ENCODE peak calls at places on chromosomes 2 and 18, in six cellular contexts. R is stimulated activated CD4-positive, alpha-beta T cell treated with anti-CD3 and anti-CD28 coated beads, Interleukin-4, amount 100 ng/mL, for 48 hours; P is sciatic nerve; K is HTR-8/SVneo; G is left lung; A is anterior cingulate cortex. U is an unnamed sample.

GRCh38 chr2:129061079-129061785 is 742.6 kb upstream of the HS6ST1 start:
- DNase-seq in A (no peak), K (no peak), R (no peak), P (no peak), G (no peak), U (no peak)

GRCh38 chr2:58521803-58522602 is 280.9 kb upstream of the FANCL start:
- DNase-seq in P (no peak), R (no peak), G (no peak), A (no peak), K (no peak), U (no peak)

GRCh38 chr18:11119550-11119949 is 29.8 kb downstream of the PIEZO2 start:
- DNase-seq in A (peak), R (no peak), G (no peak), K (no peak), P (no peak), U (no peak)

GRCh38 chr2:120729410-120730052 is 6.1 kb upstream of the GLI2 start:
- DNase-seq in P (no peak), G (no peak), K (peak), A (no peak), R (no peak), U (no peak)

GRCh38 chr2:105329197-105329554 is 359 bp downstream of the TGFBRAP1 start:
- DNase-seq in P (peak), K (no peak), R (peak), G (no peak), A (no peak), U (no peak)

GRCh38 chr2:1758774-1759610 is 14.7 kb upstream of the PXDN start:
- DNase-seq in A (no peak), R (no peak), P (peak), G (no peak), K (no peak), U (no peak)

GRCh38 chr2:39664898-39665591 is 672 bp upstream of the TMEM178A start:
- DNase-seq in R (no peak), P (no peak), A (no peak), K (no peak), G (no peak), U (no peak)

GRCh38 chr2:215654177-215654850 is 218.4 kb upstream of the FN1 start:
- DNase-seq in K (no peak), R (no peak), P (no peak), A (no peak), G (no peak), U (no peak)

GRCh38 chr18:76356666-76357065 is 138.4 kb downstream of the ZNF516 start:
- DNase-seq in K (no peak), A (no peak), P (no peak), G (no peak), R (no peak), U (no peak)

GRCh38 chr2:65604246-65604645 is 171.8 kb upstream of the SPRED2 start:
- DNase-seq in R (no peak), K (no peak), G (no peak), P (no peak), A (no peak), U (no peak)

GRCh38 chr2:174117951-174118930 is 130.1 kb downstream of the OLA1 start:
- DNase-seq in K (peak), G (no peak), R (no peak), A (no peak), P (no peak), U (no peak)

GRCh38 chr2:42138163-42139016 is 30.8 kb upstream of the EML4 start:
- DNase-seq in P (peak), K (peak), R (no peak), G (no peak), A (no peak), U (no peak)

GRCh38 chr2:86414996-86415395 is 26.2 kb upstream of the KDM3A start:
- DNase-seq in K (no peak), G (no peak), A (no peak), R (no peak), P (no peak), U (no peak)

GRCh38 chr2:219634951-219635751 is 7.7 kb downstream of the SLC4A3 start:
- DNase-seq in G (no peak), P (peak), A (no peak), K (no peak), R (no peak), U (peak)

GRCh38 chr2:105848367-105848766 is 103.7 kb downstream of the NCK2 start:
- DNase-seq in A (no peak), K (no peak), G (no peak), R (no peak), P (no peak), U (no peak)

GRCh38 chr2:38935568-38936172 is 46.0 kb downstream of the ARHGEF33 start:
- DNase-seq in A (no peak), R (no peak), G (no peak), P (no peak), K (no peak), U (no peak)

GRCh38 chr2:142124706-142125105 is 6.1 kb downstream of the LRP1B start:
- DNase-seq in P (no peak), G (no peak), A (no peak), R (no peak), K (no peak), U (no peak)

GRCh38 chr2:230627806-230628724 is 84.6 kb upstream of the CAB39 start:
- DNase-seq in P (no peak), A (no peak), G (no peak), R (no peak), K (no peak), U (no peak)

GRCh38 chr2:126932529-126932928 is 33.8 kb downstream of the TEX51 start:
- DNase-seq in G (no peak), P (no peak), R (no peak), A (no peak), K (no peak), U (no peak)

GRCh38 chr2:129887688-129888266 is 91.7 kb upstream of the RAB6C start:
- DNase-seq in G (no peak), A (no peak), P (no peak), R (no peak), K (no peak), U (no peak)

GRCh38 chr2:204544961-204545860 is at the start of gene PARD3B:
- DNase-seq in R (peak), P (peak), A (no peak), K (peak), G (peak), U (peak)

GRCh38 chr2:184190725-184191124 is 407.6 kb upstream of the ZNF804A start:
- DNase-seq in P (no peak), G (no peak), R (no peak), A (no peak), K (no peak), U (no peak)

GRCh38 chr2:239778861-239779591 is 246.1 kb downstream of the NDUFA10 start:
- DNase-seq in K (no peak), R (no peak), G (no peak), A (no peak), P (no peak), U (peak)

GRCh38 chr2:182854405-182855105 is 11.9 kb downstream of the FRZB start:
- DNase-seq in G (no peak), K (no peak), A (no peak), R (no peak), P (no peak), U (no peak)

GRCh38 chr2:44342854-44343253 is 18.4 kb downstream of the PREPL start:
- DNase-seq in A (no peak), R (no peak), K (no peak), P (no peak), G (no peak), U (no peak)

GRCh38 chr2:240086563-240086962 is 33.2 kb upstream of the OR6B3 start:
- DNase-seq in G (no peak), R (no peak), K (no peak), P (no peak), A (no peak), U (no peak)

GRCh38 chr18:67517224-67517765 is 775 bp upstream of the DSEL start:
- DNase-seq in P (peak), A (no peak), K (peak), R (no peak), G (no peak), U (peak)

GRCh38 chr18:59593291-59593717 is 103.9 kb downstream of the CCBE1 start:
- DNase-seq in A (no peak), G (no peak), R (no peak), P (no peak), K (no peak), U (no peak)

GRCh38 chr2:223056656-223057418 is 4.8 kb downstream of the KCNE4 start:
- DNase-seq in P (no peak), G (no peak), K (no peak), R (no peak), A (no peak), U (no peak)